ENCODE peak calls at places on chromosomes 13 and 19, in ten cellular contexts. One of them, this sample, is unnamed.

GRCh38 chr19:39596911-39597310 is 5.4 kb upstream of the LGALS13 start:
- DNase-seq in endodermal cell: no peak
- DNase-seq in cardiac fibroblast: no peak
- DNase-seq in astrocyte of the spinal cord: no peak
- DNase-seq in adrenal gland: no peak
- DNase-seq in astrocyte: no peak
- DNase-seq in mucosa of descending colon: no peak
- DNase-seq in retinal pigment epithelial cell: no peak
- DNase-seq in kidney epithelial cell: no peak
- DNase-seq in WTC11: no peak
- DNase-seq in this sample: no peak

GRCh38 chr13:30133976-30134375 is 173.4 kb downstream of the KATNAL1 start:
- DNase-seq in endodermal cell: no peak
- DNase-seq in cardiac fibroblast: no peak
- DNase-seq in astrocyte of the spinal cord: no peak
- DNase-seq in adrenal gland: peak; percentile 16
- DNase-seq in astrocyte: no peak
- DNase-seq in mucosa of descending colon: no peak
- DNase-seq in retinal pigment epithelial cell: no peak
- DNase-seq in kidney epithelial cell: no peak
- DNase-seq in WTC11: no peak
- DNase-seq in this sample: no peak

GRCh38 chr13:107882708-107883560 is 332.4 kb downstream of the LIG4 start:
- DNase-seq in endodermal cell: no peak
- DNase-seq in cardiac fibroblast: no peak
- DNase-seq in astrocyte of the spinal cord: no peak
- DNase-seq in adrenal gland: no peak
- DNase-seq in astrocyte: no peak
- DNase-seq in mucosa of descending colon: no peak
- DNase-seq in retinal pigment epithelial cell: no peak
- DNase-seq in kidney epithelial cell: no peak
- DNase-seq in WTC11: no peak
- DNase-seq in this sample: no peak

GRCh38 chr19:11410682-11411081 is 8.4 kb downstream of the RGL3 start:
- DNase-seq in endodermal cell: no peak
- DNase-seq in cardiac fibroblast: no peak
- DNase-seq in astrocyte of the spinal cord: peak; percentile 12
- DNase-seq in adrenal gland: no peak
- DNase-seq in astrocyte: peak; percentile 22
- DNase-seq in mucosa of descending colon: no peak
- DNase-seq in retinal pigment epithelial cell: peak; percentile 48
- DNase-seq in kidney epithelial cell: peak; percentile 44
- DNase-seq in WTC11: no peak
- DNase-seq in this sample: no peak

GRCh38 chr19:9940778-9941177 is 4.5 kb upstream of the OLFM2 start:
- DNase-seq in endodermal cell: no peak
- DNase-seq in cardiac fibroblast: no peak
- DNase-seq in astrocyte of the spinal cord: no peak
- DNase-seq in adrenal gland: no peak
- DNase-seq in astrocyte: no peak
- DNase-seq in mucosa of descending colon: no peak
- DNase-seq in retinal pigment epithelial cell: no peak
- DNase-seq in kidney epithelial cell: no peak
- DNase-seq in WTC11: no peak
- DNase-seq in this sample: no peak

GRCh38 chr19:10797078-10797477 is 38.9 kb downstream of the TMED1 start:
- DNase-seq in endodermal cell: no peak
- DNase-seq in cardiac fibroblast: no peak
- DNase-seq in astrocyte of the spinal cord: no peak
- DNase-seq in adrenal gland: no peak
- DNase-seq in astrocyte: no peak
- DNase-seq in mucosa of descending colon: no peak
- DNase-seq in retinal pigment epithelial cell: no peak
- DNase-seq in kidney epithelial cell: no peak
- DNase-seq in WTC11: no peak
- DNase-seq in this sample: no peak

GRCh38 chr13:65843314-65843731 is 1386.8 kb downstream of the PCDH9 start:
- DNase-seq in endodermal cell: no peak
- DNase-seq in cardiac fibroblast: no peak
- DNase-seq in astrocyte of the spinal cord: no peak
- DNase-seq in adrenal gland: no peak
- DNase-seq in astrocyte: no peak
- DNase-seq in mucosa of descending colon: no peak
- DNase-seq in retinal pigment epithelial cell: no peak
- DNase-seq in kidney epithelial cell: no peak
- DNase-seq in WTC11: no peak
- DNase-seq in this sample: no peak

GRCh38 chr19:6613711-6614110 is 22.8 kb upstream of the CD70 start:
- DNase-seq in endodermal cell: no peak
- DNase-seq in cardiac fibroblast: peak; percentile 42
- DNase-seq in astrocyte of the spinal cord: no peak
- DNase-seq in adrenal gland: no peak
- DNase-seq in astrocyte: peak; percentile 81
- DNase-seq in mucosa of descending colon: no peak
- DNase-seq in retinal pigment epithelial cell: no peak
- DNase-seq in kidney epithelial cell: no peak
- DNase-seq in WTC11: no peak
- DNase-seq in this sample: peak; percentile 61

GRCh38 chr19:55255618-55256423 is 3.0 kb downstream of the PPP6R1 start:
- DNase-seq in endodermal cell: no peak
- DNase-seq in cardiac fibroblast: no peak
- DNase-seq in astrocyte of the spinal cord: no peak
- DNase-seq in adrenal gland: no peak
- DNase-seq in astrocyte: peak; percentile 26
- DNase-seq in mucosa of descending colon: no peak
- DNase-seq in retinal pigment epithelial cell: no peak
- DNase-seq in kidney epithelial cell: no peak
- DNase-seq in WTC11: no peak
- DNase-seq in this sample: peak; percentile 20

GRCh38 chr13:67043901-67044300 is 186.2 kb downstream of the PCDH9 start:
- DNase-seq in endodermal cell: no peak
- DNase-seq in cardiac fibroblast: peak; percentile 74
- DNase-seq in astrocyte of the spinal cord: peak; percentile 80
- DNase-seq in adrenal gland: no peak
- DNase-seq in astrocyte: peak; percentile 89
- DNase-seq in mucosa of descending colon: no peak
- DNase-seq in retinal pigment epithelial cell: peak; percentile 65
- DNase-seq in kidney epithelial cell: no peak
- DNase-seq in WTC11: no peak
- DNase-seq in this sample: peak; percentile 27

GRCh38 chr13:98025480-98026025 is 72.1 kb downstream of the IPO5 start:
- DNase-seq in endodermal cell: no peak
- DNase-seq in cardiac fibroblast: no peak
- DNase-seq in astrocyte of the spinal cord: no peak
- DNase-seq in adrenal gland: no peak
- DNase-seq in astrocyte: no peak
- DNase-seq in mucosa of descending colon: no peak
- DNase-seq in retinal pigment epithelial cell: no peak
- DNase-seq in kidney epithelial cell: no peak
- DNase-seq in WTC11: no peak
- DNase-seq in this sample: no peak

GRCh38 chr13:78147905-78148304 is 229.3 kb upstream of the EDNRB start:
- DNase-seq in endodermal cell: no peak
- DNase-seq in cardiac fibroblast: peak; percentile 65
- DNase-seq in astrocyte of the spinal cord: peak; percentile 78
- DNase-seq in adrenal gland: no peak
- DNase-seq in astrocyte: peak; percentile 89
- DNase-seq in mucosa of descending colon: no peak
- DNase-seq in retinal pigment epithelial cell: peak; percentile 35
- DNase-seq in kidney epithelial cell: peak; percentile 72
- DNase-seq in WTC11: no peak
- DNase-seq in this sample: peak; percentile 51

GRCh38 chr13:43085545-43085944 is 62.2 kb downstream of the DNAJC15 start:
- DNase-seq in endodermal cell: no peak
- DNase-seq in cardiac fibroblast: peak; percentile 62
- DNase-seq in astrocyte of the spinal cord: peak; percentile 64
- DNase-seq in adrenal gland: no peak
- DNase-seq in astrocyte: peak; percentile 14
- DNase-seq in mucosa of descending colon: no peak
- DNase-seq in retinal pigment epithelial cell: no peak
- DNase-seq in kidney epithelial cell: no peak
- DNase-seq in WTC11: no peak
- DNase-seq in this sample: peak; percentile 46

GRCh38 chr13:26718146-26718545 is 42.4 kb downstream of the GPR12 start:
- DNase-seq in endodermal cell: no peak
- DNase-seq in cardiac fibroblast: no peak
- DNase-seq in astrocyte of the spinal cord: no peak
- DNase-seq in adrenal gland: no peak
- DNase-seq in astrocyte: no peak
- DNase-seq in mucosa of descending colon: no peak
- DNase-seq in retinal pigment epithelial cell: no peak
- DNase-seq in kidney epithelial cell: no peak
- DNase-seq in WTC11: no peak
- DNase-seq in this sample: no peak

GRCh38 chr13:26721251-26721939 is 39.2 kb downstream of the GPR12 start:
- DNase-seq in endodermal cell: no peak
- DNase-seq in cardiac fibroblast: no peak
- DNase-seq in astrocyte of the spinal cord: peak; percentile 10
- DNase-seq in adrenal gland: no peak
- DNase-seq in astrocyte: no peak
- DNase-seq in mucosa of descending colon: peak; percentile 6
- DNase-seq in retinal pigment epithelial cell: no peak
- DNase-seq in kidney epithelial cell: no peak
- DNase-seq in WTC11: no peak
- DNase-seq in this sample: no peak

GRCh38 chr13:26716984-26717383 is 43.6 kb downstream of the GPR12 start:
- DNase-seq in endodermal cell: no peak
- DNase-seq in cardiac fibroblast: no peak
- DNase-seq in astrocyte of the spinal cord: no peak
- DNase-seq in adrenal gland: no peak
- DNase-seq in astrocyte: no peak
- DNase-seq in mucosa of descending colon: no peak
- DNase-seq in retinal pigment epithelial cell: no peak
- DNase-seq in kidney epithelial cell: no peak
- DNase-seq in WTC11: no peak
- DNase-seq in this sample: no peak

GRCh38 chr13:26718872-26719271 is 41.7 kb downstream of the GPR12 start:
- DNase-seq in endodermal cell: no peak
- DNase-seq in cardiac fibroblast: no peak
- DNase-seq in astrocyte of the spinal cord: no peak
- DNase-seq in adrenal gland: no peak
- DNase-seq in astrocyte: no peak
- DNase-seq in mucosa of descending colon: no peak
- DNase-seq in retinal pigment epithelial cell: no peak
- DNase-seq in kidney epithelial cell: no peak
- DNase-seq in WTC11: no peak
- DNase-seq in this sample: no peak

DNA sequence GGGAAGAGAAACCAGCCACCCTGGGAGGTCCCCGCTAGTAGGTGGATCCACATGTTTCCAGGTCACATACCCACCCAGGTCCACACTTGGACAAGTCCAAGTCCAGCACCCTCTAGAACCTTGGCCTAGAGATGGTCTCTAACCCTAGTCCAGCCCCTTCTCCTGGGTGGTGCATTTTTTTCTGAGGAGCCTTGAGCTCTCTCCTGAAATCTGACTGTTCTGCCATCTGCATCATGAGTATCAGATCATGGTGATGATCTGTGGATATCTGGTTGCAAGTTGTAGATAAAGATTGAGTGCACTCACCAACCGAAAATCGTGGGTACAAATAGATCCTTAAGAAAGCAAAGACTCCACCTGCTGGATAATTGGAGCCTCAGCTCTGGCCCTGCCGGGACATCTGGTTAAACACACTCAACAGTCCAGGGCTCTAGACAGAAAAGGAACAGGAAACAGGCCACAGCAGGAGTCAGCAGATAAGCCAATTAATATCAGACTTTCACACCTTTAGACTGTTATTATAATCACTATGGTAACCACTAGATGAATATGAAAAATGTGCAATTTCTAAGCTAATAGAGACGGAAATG is 41.1 kb downstream of the GPR12 start:
- DNase-seq in endodermal cell: no peak
- DNase-seq in cardiac fibroblast: no peak
- DNase-seq in astrocyte of the spinal cord: no peak
- DNase-seq in adrenal gland: no peak
- DNase-seq in astrocyte: no peak
- DNase-seq in mucosa of descending colon: no peak
- DNase-seq in retinal pigment epithelial cell: no peak
- DNase-seq in kidney epithelial cell: no peak
- DNase-seq in WTC11: no peak
- DNase-seq in this sample: peak; percentile 15
- TF ChIP-seq CTCF in endodermal cell: peak; percentile 58
- TF ChIP-seq CTCF in cardiac fibroblast: peak; percentile 27
- TF ChIP-seq CTCF in astrocyte of the spinal cord: peak; percentile 18
- TF ChIP-seq CTCF in adrenal gland: no peak
- TF ChIP-seq CTCF in astrocyte: peak; percentile 8
- TF ChIP-seq CTCF in mucosa of descending colon: no peak
- TF ChIP-seq CTCF in retinal pigment epithelial cell: no peak
- TF ChIP-seq CTCF in kidney epithelial cell: no peak
- TF ChIP-seq CTCF in WTC11: no peak
- TF ChIP-seq CTCF in this sample: no peak

DNA sequence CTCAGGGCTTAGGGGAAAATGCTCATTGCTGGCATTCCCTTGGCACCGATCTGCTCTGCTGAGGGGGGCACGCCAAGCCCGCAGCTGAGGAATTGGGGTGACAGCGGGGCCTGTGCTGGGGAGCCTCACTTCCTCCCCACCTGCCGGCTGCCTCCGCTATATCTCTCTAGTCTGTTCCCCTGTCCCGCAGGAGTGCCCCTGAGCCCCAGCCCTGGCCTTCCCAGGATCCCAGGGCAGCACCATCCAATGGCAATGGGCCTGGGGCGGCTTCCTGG is 9.5 kb downstream of the STXBP2 start:
- DNase-seq in endodermal cell: peak; percentile 49
- DNase-seq in cardiac fibroblast: no peak
- DNase-seq in astrocyte of the spinal cord: no peak
- DNase-seq in adrenal gland: no peak
- DNase-seq in astrocyte: no peak
- DNase-seq in mucosa of descending colon: no peak
- DNase-seq in retinal pigment epithelial cell: no peak
- DNase-seq in kidney epithelial cell: no peak
- DNase-seq in WTC11: no peak
- DNase-seq in this sample: no peak
- TF ChIP-seq CTCF in endodermal cell: no peak
- TF ChIP-seq CTCF in cardiac fibroblast: no peak
- TF ChIP-seq CTCF in astrocyte of the spinal cord: no peak
- TF ChIP-seq CTCF in adrenal gland: no peak
- TF ChIP-seq CTCF in astrocyte: no peak
- TF ChIP-seq CTCF in mucosa of descending colon: no peak
- TF ChIP-seq CTCF in retinal pigment epithelial cell: no peak
- TF ChIP-seq CTCF in kidney epithelial cell: no peak
- TF ChIP-seq CTCF in WTC11: no peak
- TF ChIP-seq CTCF in this sample: no peak

GRCh38 chr19:1468274-1469199 is 10.5 kb downstream of the C19orf25 start:
- DNase-seq in endodermal cell: peak; percentile 88
- DNase-seq in cardiac fibroblast: no peak
- DNase-seq in astrocyte of the spinal cord: no peak
- DNase-seq in adrenal gland: no peak
- DNase-seq in astrocyte: no peak
- DNase-seq in mucosa of descending colon: peak; percentile 38
- DNase-seq in retinal pigment epithelial cell: no peak
- DNase-seq in kidney epithelial cell: no peak
- DNase-seq in WTC11: peak; percentile 69
- DNase-seq in this sample: peak; percentile 50
- TF ChIP-seq CTCF in endodermal cell: no peak
- TF ChIP-seq CTCF in cardiac fibroblast: no peak
- TF ChIP-seq CTCF in astrocyte of the spinal cord: no peak
- TF ChIP-seq CTCF in adrenal gland: no peak
- TF ChIP-seq CTCF in astrocyte: no peak
- TF ChIP-seq CTCF in mucosa of descending colon: no peak
- TF ChIP-seq CTCF in retinal pigment epithelial cell: no peak
- TF ChIP-seq CTCF in kidney epithelial cell: no peak
- TF ChIP-seq CTCF in WTC11: no peak
- TF ChIP-seq CTCF in this sample: no peak

GRCh38 chr19:14474827-14475226 is 327 bp downstream of the PTGER1 start:
- DNase-seq in endodermal cell: no peak
- DNase-seq in cardiac fibroblast: no peak
- DNase-seq in astrocyte of the spinal cord: no peak
- DNase-seq in adrenal gland: no peak
- DNase-seq in astrocyte: no peak
- DNase-seq in mucosa of descending colon: no peak
- DNase-seq in retinal pigment epithelial cell: no peak
- DNase-seq in kidney epithelial cell: no peak
- DNase-seq in WTC11: no peak
- DNase-seq in this sample: no peak
- TF ChIP-seq CTCF in endodermal cell: no peak
- TF ChIP-seq CTCF in cardiac fibroblast: no peak
- TF ChIP-seq CTCF in astrocyte of the spinal cord: no peak
- TF ChIP-seq CTCF in adrenal gland: no peak
- TF ChIP-seq CTCF in astrocyte: no peak
- TF ChIP-seq CTCF in mucosa of descending colon: no peak
- TF ChIP-seq CTCF in retinal pigment epithelial cell: no peak
- TF ChIP-seq CTCF in kidney epithelial cell: no peak
- TF ChIP-seq CTCF in WTC11: no peak
- TF ChIP-seq CTCF in this sample: no peak

This sample was measured in MCF 10A.